ENCODE peak calls at places on chromosomes 12 and 14, in ten cellular contexts. J, Q, E, Z, F, X, H, K, L and Y are unnamed samples.

GRCh38 chr14:20413785-20414117 is 450 bp upstream of the TEP1 start:
- DNase-seq in L (no peak), E (peak; percentile 38), J (no peak), Q (no peak), H (no peak), F (no peak), X (peak; percentile 21), Z (no peak), K (no peak), Y (no peak)

GRCh38 chr14:59570122-59570521 is 6.5 kb downstream of the CCDC175 start:
- DNase-seq in F (no peak), Q (no peak), L (no peak), X (no peak), K (no peak), H (no peak), E (no peak), Z (no peak), J (no peak), Y (no peak)

GRCh38 chr12:11663128-11663527 is 13.7 kb downstream of the ETV6 start:
- DNase-seq in X (no peak), E (no peak), Z (no peak), H (no peak), F (no peak), K (no peak), J (no peak), L (no peak), Q (no peak), Y (no peak)

GRCh38 chr14:59918824-59919581 is 941 bp upstream of the LRRC9 start:
- DNase-seq in X (peak; percentile 12), Q (no peak), J (peak; percentile 34), L (no peak), K (peak; percentile 46), H (no peak), Z (peak; percentile 53), F (peak; percentile 28), E (peak; percentile 48), Y (no peak)

GRCh38 chr12:57611116-57611809 is at the start of gene ARHGEF25:
- DNase-seq in Z (peak; percentile 37), L (peak; percentile 53), H (no peak), X (peak; percentile 73), Q (peak; percentile 34), E (peak; percentile 87), J (peak; percentile 67), K (peak; percentile 82), F (peak; percentile 84), Y (peak; percentile 86)

GRCh38 chr12:60059180-60059579 is 463.4 kb downstream of the SLC16A7 start:
- DNase-seq in K (no peak), L (no peak), H (no peak), F (no peak), Q (no peak), J (no peak), X (no peak), Z (no peak), E (no peak), Y (no peak)

GRCh38 chr14:22656945-22657711 is 13.0 kb upstream of the OR6J1 start:
- DNase-seq in H (no peak), Z (peak; percentile 75), X (no peak), K (no peak), E (peak; percentile 40), L (no peak), Q (no peak), F (no peak), J (no peak), Y (peak; percentile 67)

GRCh38 chr12:53506881-53507719 is at the start of gene NPFF:
- DNase-seq in F (no peak), Q (no peak), L (no peak), J (no peak), X (no peak), K (no peak), E (no peak), Z (no peak), H (no peak), Y (no peak)

GRCh38 chr14:66401447-66402095 is 84.6 kb upstream of the CCDC196 start:
- DNase-seq in L (no peak), X (no peak), K (no peak), Z (peak; percentile 4), E (peak; percentile 17), H (no peak), J (no peak), F (no peak), Q (no peak), Y (no peak)

GRCh38 chr12:55965240-55965639 is 602 bp downstream of the PMEL start:
- DNase-seq in X (no peak), K (no peak), Z (no peak), E (peak; percentile 75), L (no peak), H (no peak), J (no peak), F (no peak), Q (no peak), Y (no peak)

GRCh38 chr12:67356400-67356799 is 87.2 kb downstream of the CAND1 start:
- DNase-seq in Q (no peak), H (no peak), J (no peak), E (no peak), X (no peak), F (no peak), L (no peak), K (no peak), Z (peak; percentile 44), Y (no peak)

GRCh38 chr14:81537193-81537592 is 3.5 kb upstream of the SEL1L start:
- DNase-seq in F (no peak), Q (no peak), J (no peak), Z (no peak), H (no peak), K (no peak), L (no peak), X (no peak), E (no peak), Y (no peak)

GRCh38 chr12:88417531-88417930 is 162.7 kb downstream of the KITLG start:
- DNase-seq in J (no peak), H (no peak), L (no peak), X (no peak), Z (no peak), Q (no peak), F (no peak), K (no peak), E (no peak), Y (no peak)
- H3K4me3 ChIP-seq in J (no peak overlapping the region), H (no peak overlapping the region), L (peak overlapping the region; percentile 28), X (no peak overlapping the region), Z (peak overlapping the region; percentile 54), Q (no peak overlapping the region), F (no peak overlapping the region), K (no peak overlapping the region), E (no peak overlapping the region), Y (no peak overlapping the region)

DNA sequence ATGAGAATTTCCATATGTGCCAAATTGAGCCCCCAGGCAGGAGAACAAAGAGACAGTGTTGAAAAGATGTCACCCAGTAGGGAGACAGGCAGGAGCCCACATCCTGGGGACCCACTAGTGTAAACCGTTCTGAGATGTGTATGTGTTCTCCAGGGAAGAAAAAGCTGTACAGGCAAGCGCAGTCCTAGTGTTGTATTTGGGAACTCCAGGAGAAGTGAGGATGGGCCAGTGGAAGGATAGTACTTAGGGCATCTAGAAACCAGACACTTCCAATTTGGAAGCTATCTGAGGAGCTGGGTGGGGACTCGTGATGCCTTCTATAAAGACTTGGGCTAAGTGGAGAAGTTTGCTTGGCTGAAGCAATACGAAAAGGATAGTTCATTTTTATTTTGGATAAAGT is 108.2 kb upstream of the ARHGAP5 start:
- DNase-seq in Z (no peak), H (no peak), L (no peak), F (no peak), E (no peak), J (no peak), K (no peak), X (no peak), Q (no peak), Y (no peak)
- TF ChIP-seq CTCF in Z (no peak), H (peak; percentile 17), L (no peak), F (no peak), E (no peak), J (no peak), K (no peak), X (no peak), Q (no peak), Y (no peak)

DNA sequence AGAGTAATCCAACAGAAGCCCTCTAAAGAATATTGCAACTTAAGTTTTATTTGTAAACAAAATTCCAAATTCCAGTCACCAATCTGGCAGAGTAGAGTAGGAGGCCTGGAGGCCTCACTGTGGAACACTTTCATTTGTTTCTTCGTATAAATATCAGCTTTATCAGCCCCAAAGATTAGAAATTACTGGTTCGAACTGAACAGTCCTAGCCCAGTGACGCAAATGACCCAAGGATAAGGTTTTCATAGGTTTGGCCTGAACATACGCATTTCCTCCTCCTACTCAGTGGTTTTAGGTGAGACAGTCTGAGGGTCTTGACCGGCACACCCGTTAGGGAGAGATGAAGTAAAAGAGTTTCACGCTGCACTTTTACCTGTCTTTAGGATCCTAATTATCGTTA is 1.7 kb downstream of the CDC42BPB start:
- DNase-seq in L (no peak), Q (no peak), F (no peak), H (no peak), E (no peak), X (no peak), Z (peak; percentile 57), J (no peak), K (no peak), Y (no peak)
- H3K4me3 ChIP-seq in L (peak overlapping the region; percentile 95), Q (no peak overlapping the region), F (peak overlapping the region; percentile 97), H (peak overlapping the region; percentile 96), E (peak overlapping the region; percentile 98), X (peak overlapping the region; percentile 98), Z (peak overlapping the region; percentile 96), J (peak overlapping the region; percentile 93), K (peak overlapping the region; percentile 97), Y (peak overlapping the region; percentile 82)

GRCh38 chr12:13436182-13436581 is 239.7 kb downstream of the EMP1 start:
- DNase-seq in J (no peak), X (no peak), K (no peak), F (no peak), L (no peak), H (no peak), E (no peak), Q (no peak), Z (no peak), Y (no peak)

GRCh38 chr12:13436696-13437391 is 240.3 kb downstream of the EMP1 start:
- DNase-seq in L (peak; percentile 73), X (no peak), E (no peak), H (no peak), J (no peak), F (peak; percentile 9), K (no peak), Q (no peak), Z (peak; percentile 65), Y (no peak)

GRCh38 chr12:13435535-13435934 is 239.0 kb downstream of the EMP1 start:
- DNase-seq in J (no peak), X (no peak), E (peak; percentile 41), L (no peak), F (no peak), H (no peak), Q (no peak), Z (no peak), K (no peak), Y (no peak)

GRCh38 chr12:13431041-13431440 is 234.5 kb downstream of the EMP1 start:
- DNase-seq in K (no peak), Q (no peak), Z (no peak), E (no peak), X (no peak), L (no peak), F (no peak), J (no peak), H (no peak), Y (no peak)

DNA sequence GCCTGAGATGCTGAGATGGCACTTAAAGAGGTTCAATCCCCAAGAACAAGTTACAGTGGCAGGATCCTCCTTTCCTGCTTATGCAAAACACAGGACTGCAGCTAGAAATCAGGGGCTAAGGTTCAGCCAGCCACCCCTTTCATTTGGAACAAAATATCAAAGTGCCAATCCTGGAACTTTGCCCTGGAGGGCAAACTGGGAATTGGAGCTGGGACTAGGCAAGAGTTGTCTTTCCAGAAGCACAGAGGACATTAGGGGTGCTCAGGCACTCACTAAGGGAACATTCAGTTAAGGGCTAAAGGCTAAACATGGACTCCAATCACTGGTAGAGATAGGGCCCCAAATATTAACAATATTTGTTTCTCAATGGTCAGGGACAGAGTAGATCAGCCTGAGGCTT is 237.2 kb downstream of the EMP1 start:
- DNase-seq in F (no peak), H (no peak), K (no peak), E (no peak), L (no peak), X (no peak), J (no peak), Q (no peak), Z (no peak), Y (no peak)
- TF ChIP-seq CTCF in F (no peak), H (no peak), K (no peak), E (no peak), L (no peak), X (no peak), J (no peak), Q (no peak), Z (no peak), Y (no peak)